ENCODE peak calls at places on chromosomes 7 and 10, in five cellular contexts. S is K562, Z is lung, M is neuronal stem cell, F is A549. E is an unnamed sample.

GRCh38 chr10:99292159-99292558 is 37.0 kb upstream of the CNNM1 start:
- DNase-seq in Z (no peak), M (no peak), F (peak; percentile 54), S (no peak), E (no peak)

GRCh38 chr7:83925860-83926259 is 268.7 kb downstream of the SEMA3A start:
- DNase-seq in S (no peak), M (no peak), F (no peak), Z (no peak), E (no peak)

GRCh38 chr7:70797109-70797514 is 334.8 kb upstream of the GALNT17 start:
- DNase-seq in Z (no peak), S (no peak), M (no peak), F (no peak), E (no peak)

GRCh38 chr10:28295346-28295745 is 7.5 kb downstream of the MPP7 start:
- DNase-seq in S (no peak), F (no peak), M (no peak), Z (no peak), E (no peak)

GRCh38 chr10:17685227-17685840 is 41.4 kb downstream of the STAM start:
- DNase-seq in F (no peak), M (no peak), Z (no peak), S (no peak), E (no peak)

GRCh38 chr10:74419491-74420466 is 268.8 kb downstream of the ADK start:
- DNase-seq in M (peak; percentile 9), F (peak; percentile 11), S (peak; percentile 53), Z (no peak), E (no peak)

GRCh38 chr7:127347567-127348246 is 44.8 kb downstream of the ZNF800 start:
- DNase-seq in Z (peak; percentile 50), F (peak; percentile 71), S (peak; percentile 75), M (peak; percentile 60), E (peak; percentile 10)

GRCh38 chr10:129929343-129930297 is 34.5 kb downstream of the EBF3 start:
- DNase-seq in F (no peak), Z (no peak), S (no peak), M (no peak), E (no peak)

GRCh38 chr10:49579621-49580020 is 30.5 kb upstream of the SLC18A3 start:
- DNase-seq in M (no peak), Z (no peak), S (no peak), F (no peak), E (no peak)

GRCh38 chr7:155017834-155018233 is 14.9 kb upstream of the PAXIP1 start:
- DNase-seq in S (no peak), M (no peak), F (no peak), Z (no peak), E (no peak)

DNA sequence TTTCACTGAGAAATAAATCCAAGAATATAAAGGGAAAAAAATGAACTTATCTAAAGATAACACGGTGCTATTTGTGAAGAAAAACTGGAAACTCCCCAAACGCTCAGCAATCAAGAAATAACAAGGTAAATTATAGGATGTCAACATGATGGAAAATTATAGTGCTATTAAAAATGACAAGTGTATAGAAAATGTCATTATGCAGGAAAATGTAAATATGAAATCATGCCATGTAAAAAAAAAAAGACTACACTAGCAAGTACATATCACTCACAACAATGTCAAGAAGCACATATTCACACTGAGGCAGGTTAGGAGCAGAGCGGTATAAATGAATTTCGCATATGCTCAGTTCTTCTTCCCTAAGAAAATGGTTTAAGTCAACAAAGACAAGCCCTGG is 27.7 kb downstream of the KLRG2 start:
- DNase-seq in Z (no peak), F (no peak), M (no peak), S (no peak), E (no peak)
- H3K27ac ChIP-seq in Z (no peak overlapping the region), F (no peak overlapping the region), M (no peak overlapping the region), S (no peak overlapping the region), E (no peak overlapping the region)

GRCh38 chr7:35647171-35647574 is 47.8 kb downstream of the HERPUD2 start:
- DNase-seq in M (peak; percentile 33), Z (no peak), S (no peak), F (no peak), E (no peak)

GRCh38 chr7:35648367-35648766 is 46.6 kb downstream of the HERPUD2 start:
- DNase-seq in Z (no peak), S (no peak), F (no peak), M (no peak), E (no peak)

GRCh38 chr7:35645691-35646090 is 49.2 kb downstream of the HERPUD2 start:
- DNase-seq in M (no peak), S (no peak), Z (no peak), F (no peak), E (no peak)

GRCh38 chr7:35649711-35650110 is 45.2 kb downstream of the HERPUD2 start:
- DNase-seq in M (no peak), F (no peak), Z (no peak), S (no peak), E (no peak)

GRCh38 chr7:35646289-35647033 is 48.5 kb downstream of the HERPUD2 start:
- DNase-seq in F (no peak), Z (no peak), S (no peak), M (no peak), E (no peak)
- H3K27ac ChIP-seq in F (no peak overlapping the region), Z (no peak overlapping the region), S (no peak overlapping the region), M (peak overlapping the region; percentile 81), E (no peak overlapping the region)

GRCh38 chr7:121079425-121080169 is 91.1 kb downstream of the CPED1 start:
- DNase-seq in F (no peak), Z (no peak), M (no peak), S (no peak), E (no peak)

GRCh38 chr7:121081327-121081936 is 92.9 kb downstream of the CPED1 start:
- DNase-seq in F (peak; percentile 34), Z (no peak), M (peak; percentile 40), S (peak; percentile 60), E (peak; percentile 62)

GRCh38 chr7:121078701-121079227 is 90.3 kb downstream of the CPED1 start:
- DNase-seq in S (peak; percentile 34), Z (no peak), F (no peak), M (no peak), E (no peak)

GRCh38 chr7:121080913-121081326 is 92.4 kb downstream of the CPED1 start:
- DNase-seq in S (no peak), M (no peak), Z (no peak), F (no peak), E (no peak)

DNA sequence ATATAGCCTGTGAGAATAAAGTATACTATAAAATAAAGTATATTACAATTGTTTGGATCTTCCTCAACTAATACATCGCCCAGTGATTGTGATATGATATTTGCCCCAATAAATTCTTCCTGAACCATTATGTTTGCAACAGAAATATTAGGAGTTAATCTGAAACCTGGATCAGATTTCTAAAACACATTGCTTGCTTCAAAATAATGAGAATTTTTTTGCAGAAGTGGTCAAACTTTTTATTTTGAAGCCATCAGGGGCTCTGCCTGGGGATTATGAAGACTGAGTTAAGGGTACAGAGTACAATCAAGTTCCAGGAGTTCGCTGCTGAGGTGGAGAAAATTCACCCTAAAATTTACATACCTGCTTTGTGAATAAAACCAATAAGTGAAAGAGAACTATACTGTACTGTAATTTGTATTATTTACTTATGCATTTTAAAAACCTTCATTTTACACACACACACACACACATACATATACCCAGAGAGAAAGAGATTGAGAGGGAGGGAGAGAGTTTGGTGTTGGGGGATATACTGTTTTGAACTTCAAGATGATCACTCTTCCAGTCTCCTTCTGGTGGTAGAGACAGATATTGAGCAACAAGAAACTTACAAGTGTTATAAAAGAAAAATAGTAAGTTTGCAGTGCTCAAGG is 91.9 kb downstream of the CPED1 start:
- DNase-seq in F (no peak), S (no peak), M (no peak), Z (no peak), E (no peak)
- H3K27ac ChIP-seq in F (no peak overlapping the region), S (peak overlapping the region; percentile 85), M (no peak overlapping the region), Z (no peak overlapping the region), E (no peak overlapping the region)

GRCh38 chr7:20328692-20329091 is 2.0 kb upstream of the ITGB8 start:
- DNase-seq in F (no peak), M (no peak), S (no peak), Z (no peak), E (no peak)
- H3K27ac ChIP-seq in F (no peak overlapping the region), M (no peak overlapping the region), S (no peak overlapping the region), Z (no peak overlapping the region), E (no peak overlapping the region)

GRCh38 chr10:11045487-11045886 is 27.8 kb downstream of the CELF2 start:
- DNase-seq in F (no peak), M (no peak), S (no peak), Z (no peak), E (no peak)
- H3K27ac ChIP-seq in F (no peak overlapping the region), M (no peak overlapping the region), S (no peak overlapping the region), Z (peak overlapping the region; percentile 81), E (no peak overlapping the region)

GRCh38 chr7:107697246-107698044 is 36.8 kb downstream of the SLC26A4 start:
- DNase-seq in Z (no peak), S (no peak), F (no peak), M (no peak), E (no peak)
- H3K27ac ChIP-seq in Z (no peak overlapping the region), S (no peak overlapping the region), F (no peak overlapping the region), M (no peak overlapping the region), E (no peak overlapping the region)